ENCODE peak calls at places on chromosomes 7 and 10, in four cellular contexts. One of them, this sample, is unnamed.

GRCh38 chr7:27747969-27748368 is 8.0 kb downstream of the TAX1BP1 start:
- DNase-seq in A549: no peak
- DNase-seq in GM23338: no peak
- DNase-seq in astrocyte of the spinal cord: no peak
- DNase-seq in this sample: no peak

GRCh38 chr10:78960316-78960800 is 108.4 kb upstream of the ZMIZ1 start:
- DNase-seq in A549: no peak
- DNase-seq in GM23338: no peak
- DNase-seq in astrocyte of the spinal cord: peak
- DNase-seq in this sample: peak

GRCh38 chr7:134034652-134035051 is 92.5 kb upstream of the LRGUK start:
- DNase-seq in A549: peak
- DNase-seq in GM23338: no peak
- DNase-seq in astrocyte of the spinal cord: no peak
- DNase-seq in this sample: no peak

GRCh38 chr10:49304137-49304536 is 5.2 kb downstream of the C10orf71 start:
- DNase-seq in A549: no peak
- DNase-seq in GM23338: no peak
- DNase-seq in astrocyte of the spinal cord: no peak
- DNase-seq in this sample: no peak

GRCh38 chr10:94991243-94991888 is 52.9 kb downstream of the CYP2C9 start:
- DNase-seq in A549: peak
- DNase-seq in GM23338: peak
- DNase-seq in astrocyte of the spinal cord: no peak
- DNase-seq in this sample: no peak

GRCh38 chr10:32983333-32983909 is 25.4 kb upstream of the ITGB1 start:
- DNase-seq in A549: peak
- DNase-seq in GM23338: no peak
- DNase-seq in astrocyte of the spinal cord: peak
- DNase-seq in this sample: peak

GRCh38 chr7:52100-52499 is 140.3 kb upstream of the FAM20C start:
- DNase-seq in A549: no peak
- DNase-seq in GM23338: no peak
- DNase-seq in astrocyte of the spinal cord: no peak
- DNase-seq in this sample: no peak

GRCh38 chr7:155466814-155467675 is 9.1 kb downstream of the EN2 start:
- DNase-seq in A549: no peak
- DNase-seq in GM23338: peak
- DNase-seq in astrocyte of the spinal cord: peak
- DNase-seq in this sample: no peak

GRCh38 chr7:151616443-151617213 is 96.9 kb upstream of the RHEB start:
- DNase-seq in A549: no peak
- DNase-seq in GM23338: no peak
- DNase-seq in astrocyte of the spinal cord: no peak
- DNase-seq in this sample: no peak

GRCh38 chr7:28808786-28809533 is 149.2 kb downstream of the TRIL start:
- DNase-seq in A549: no peak
- DNase-seq in GM23338: peak
- DNase-seq in astrocyte of the spinal cord: no peak
- DNase-seq in this sample: no peak

GRCh38 chr10:3197354-3198003 is 24.9 kb upstream of the PITRM1 start:
- DNase-seq in A549: peak
- DNase-seq in GM23338: peak
- DNase-seq in astrocyte of the spinal cord: peak
- DNase-seq in this sample: peak

GRCh38 chr10:6838118-6838517 is 258.0 kb upstream of the PRKCQ start:
- DNase-seq in A549: peak
- DNase-seq in GM23338: peak
- DNase-seq in astrocyte of the spinal cord: no peak
- DNase-seq in this sample: no peak

GRCh38 chr7:123979876-123980275 is 53.0 kb downstream of the TMEM229A start:
- DNase-seq in A549: no peak
- DNase-seq in GM23338: no peak
- DNase-seq in astrocyte of the spinal cord: peak
- DNase-seq in this sample: peak

GRCh38 chr10:48602401-48603135 is 2.3 kb downstream of the ARHGAP22 start:
- DNase-seq in A549: no peak
- DNase-seq in GM23338: no peak
- DNase-seq in astrocyte of the spinal cord: no peak
- DNase-seq in this sample: no peak

GRCh38 chr10:48444266-48444665 is 137.8 kb downstream of the MAPK8 start:
- DNase-seq in A549: peak
- DNase-seq in GM23338: peak
- DNase-seq in astrocyte of the spinal cord: peak
- DNase-seq in this sample: no peak

GRCh38 chr7:70390251-70390650 is 741.7 kb upstream of the GALNT17 start:
- DNase-seq in A549: no peak
- DNase-seq in GM23338: no peak
- DNase-seq in astrocyte of the spinal cord: peak
- DNase-seq in this sample: no peak

GRCh38 chr10:16509996-16510395 is 11.7 kb downstream of the C1QL3 start:
- DNase-seq in A549: no peak
- DNase-seq in GM23338: no peak
- DNase-seq in astrocyte of the spinal cord: no peak
- DNase-seq in this sample: no peak

GRCh38 chr7:73451780-73452398 is 18.3 kb downstream of the FZD9 start:
- DNase-seq in A549: peak
- DNase-seq in GM23338: peak
- DNase-seq in astrocyte of the spinal cord: peak
- DNase-seq in this sample: peak

GRCh38 chr10:117503170-117503885 is 39.2 kb upstream of the EMX2 start:
- DNase-seq in A549: no peak
- DNase-seq in GM23338: no peak
- DNase-seq in astrocyte of the spinal cord: no peak
- DNase-seq in this sample: no peak

GRCh38 chr7:38303866-38304265 is 30.4 kb upstream of the TARP start:
- DNase-seq in A549: no peak
- DNase-seq in GM23338: no peak
- DNase-seq in astrocyte of the spinal cord: no peak
- DNase-seq in this sample: no peak

GRCh38 chr7:140033036-140033435 is 29.7 kb downstream of the PARP12 start:
- DNase-seq in A549: no peak
- DNase-seq in GM23338: no peak
- DNase-seq in astrocyte of the spinal cord: peak
- DNase-seq in this sample: no peak

GRCh38 chr7:55366461-55367138 is 1.5 kb downstream of the LANCL2 start:
- DNase-seq in A549: peak
- DNase-seq in GM23338: peak
- DNase-seq in astrocyte of the spinal cord: peak
- DNase-seq in this sample: no peak

GRCh38 chr10:33309410-33309809 is 25.1 kb downstream of the NRP1 start:
- DNase-seq in A549: no peak
- DNase-seq in GM23338: no peak
- DNase-seq in astrocyte of the spinal cord: no peak
- DNase-seq in this sample: no peak

GRCh38 chr7:107660381-107661080 is at the start of gene SLC26A4:
- DNase-seq in A549: no peak
- DNase-seq in GM23338: peak
- DNase-seq in astrocyte of the spinal cord: no peak
- DNase-seq in this sample: no peak

GRCh38 chr7:7504910-7505704 is 30.6 kb downstream of the COL28A1 start:
- DNase-seq in A549: no peak
- DNase-seq in GM23338: no peak
- DNase-seq in astrocyte of the spinal cord: no peak
- DNase-seq in this sample: no peak

GRCh38 chr7:22447008-22447407 is 53.0 kb downstream of the STEAP1B start:
- DNase-seq in A549: no peak
- DNase-seq in GM23338: no peak
- DNase-seq in astrocyte of the spinal cord: no peak
- DNase-seq in this sample: no peak

GRCh38 chr10:70380350-70381135 is 1.9 kb downstream of the LRRC20 start:
- DNase-seq in A549: no peak
- DNase-seq in GM23338: no peak
- DNase-seq in astrocyte of the spinal cord: no peak
- DNase-seq in this sample: no peak

GRCh38 chr7:150974468-150975391 is 3.4 kb downstream of the KCNH2 start:
- DNase-seq in A549: peak
- DNase-seq in GM23338: peak
- DNase-seq in astrocyte of the spinal cord: no peak
- DNase-seq in this sample: no peak

GRCh38 chr7:3095046-3095445 is 51.4 kb upstream of the CARD11 start:
- DNase-seq in A549: no peak
- DNase-seq in GM23338: no peak
- DNase-seq in astrocyte of the spinal cord: no peak
- DNase-seq in this sample: no peak

GRCh38 chr10:38047666-38048065 is 37.2 kb downstream of the ZNF33A start:
- DNase-seq in A549: no peak
- DNase-seq in GM23338: no peak
- DNase-seq in astrocyte of the spinal cord: no peak
- DNase-seq in this sample: no peak

GRCh38 chr7:29612596-29612995 is 49.0 kb downstream of the PRR15 start:
- DNase-seq in A549: no peak
- DNase-seq in GM23338: no peak
- DNase-seq in astrocyte of the spinal cord: peak
- DNase-seq in this sample: no peak

GRCh38 chr10:101065479-101066145 is 3.8 kb downstream of the KAZALD1 start:
- DNase-seq in A549: no peak
- DNase-seq in GM23338: no peak
- DNase-seq in astrocyte of the spinal cord: no peak
- DNase-seq in this sample: no peak

GRCh38 chr7:51006483-51007235 is 224.0 kb upstream of the GRB10 start:
- DNase-seq in A549: no peak
- DNase-seq in GM23338: peak
- DNase-seq in astrocyte of the spinal cord: no peak
- DNase-seq in this sample: no peak
- TF ChIP-seq CTCF in A549: no peak
- TF ChIP-seq CTCF in GM23338: no peak
- TF ChIP-seq CTCF in astrocyte of the spinal cord: no peak
- TF ChIP-seq CTCF in this sample: peak

DNA sequence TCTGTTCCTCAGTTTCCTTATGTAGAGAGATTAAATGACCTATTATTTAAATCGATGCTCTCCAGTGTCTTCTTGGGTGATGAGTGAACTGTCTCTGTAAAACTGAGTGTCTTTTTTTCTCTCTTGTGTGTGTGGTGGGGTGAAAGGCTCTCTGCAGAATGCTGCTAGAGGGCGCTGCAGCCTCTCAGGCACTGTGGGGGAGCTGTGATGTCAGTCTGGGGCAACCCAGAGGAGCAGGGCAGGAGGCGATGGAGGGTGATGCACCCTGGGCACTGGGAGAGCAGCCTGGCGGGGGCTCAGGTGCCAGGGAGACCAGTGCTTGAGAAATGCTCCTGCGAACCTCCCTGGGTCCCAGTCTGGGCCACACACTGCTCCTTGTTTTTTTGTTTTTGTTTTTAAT is 110.1 kb upstream of the POM121L12 start:
- DNase-seq in A549: no peak
- DNase-seq in GM23338: peak
- DNase-seq in astrocyte of the spinal cord: no peak
- DNase-seq in this sample: no peak
- TF ChIP-seq CTCF in A549: no peak
- TF ChIP-seq CTCF in GM23338: peak
- TF ChIP-seq CTCF in astrocyte of the spinal cord: no peak
- TF ChIP-seq CTCF in this sample: no peak

DNA sequence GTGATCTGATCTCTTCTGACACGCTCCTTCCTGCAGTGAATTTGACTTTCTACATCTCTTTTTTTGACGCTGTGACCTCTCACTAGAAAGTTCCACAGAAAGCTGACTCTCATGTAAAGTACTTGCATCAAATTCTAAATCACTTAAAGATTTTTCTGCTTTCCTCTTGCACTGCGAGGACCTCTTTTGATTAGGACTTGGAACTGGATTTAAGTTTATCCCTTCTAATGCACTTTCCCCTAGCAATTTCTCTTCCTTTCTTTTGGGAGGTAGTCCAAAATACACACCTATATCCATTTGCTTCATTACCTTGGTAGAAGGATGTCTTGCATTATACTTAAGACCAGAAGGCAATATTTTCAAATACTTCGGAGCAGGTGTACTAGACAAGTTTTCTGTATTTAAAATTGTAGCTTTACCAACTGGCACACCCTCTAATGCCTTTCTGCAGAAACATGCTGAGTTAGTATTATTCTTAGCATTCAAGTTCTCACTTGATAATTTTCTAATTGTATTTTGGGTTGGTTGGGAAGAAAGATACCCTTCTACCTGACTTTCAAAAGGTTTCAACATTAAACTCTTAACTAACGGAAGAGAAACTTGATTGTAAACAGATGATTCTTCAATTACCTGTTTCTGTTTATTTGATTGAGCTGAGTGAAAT is 4.6 kb downstream of the DCLRE1A start:
- DNase-seq in A549: no peak
- DNase-seq in GM23338: no peak
- DNase-seq in astrocyte of the spinal cord: no peak
- DNase-seq in this sample: no peak
- TF ChIP-seq CTCF in A549: no peak
- TF ChIP-seq CTCF in GM23338: no peak
- TF ChIP-seq CTCF in astrocyte of the spinal cord: no peak
- TF ChIP-seq CTCF in this sample: no peak

GRCh38 chr7:135164357-135165021 is 6.0 kb downstream of the CYREN start:
- DNase-seq in A549: peak
- DNase-seq in GM23338: no peak
- DNase-seq in astrocyte of the spinal cord: no peak
- DNase-seq in this sample: no peak
- TF ChIP-seq CTCF in A549: peak
- TF ChIP-seq CTCF in GM23338: peak
- TF ChIP-seq CTCF in astrocyte of the spinal cord: no peak
- TF ChIP-seq CTCF in this sample: no peak

This sample was measured in epithelial cell of proximal tubule.